ENCODE peak calls at places on chromosomes 5 and 9, in four cellular contexts. I, G, F and T are unnamed samples.

GRCh38 chr5:33472805-33473409 is 32.1 kb downstream of the TARS1 start:
- DNase-seq in I (no peak), G (no peak), F (no peak), T (no peak)

GRCh38 chr5:159921721-159922120 is 5.4 kb downstream of the ADRA1B start:
- DNase-seq in I (no peak), G (no peak), F (no peak), T (no peak)

GRCh38 chr5:179878222-179879002 is 19.8 kb upstream of the MRNIP start:
- DNase-seq in I (no peak), G (no peak), F (no peak), T (no peak)

GRCh38 chr5:172902497-172903472 is 56.4 kb upstream of the RPL26L1 start:
- DNase-seq in I (peak), G (peak), F (peak), T (no peak)

GRCh38 chr5:146441896-146442295 is 5.2 kb upstream of the TCERG1 start:
- DNase-seq in I (no peak), G (no peak), F (no peak), T (no peak)

GRCh38 chr5:172102913-172103629 is 85.0 kb downstream of the STK10 start:
- DNase-seq in I (no peak), G (peak), F (peak), T (no peak)

GRCh38 chr5:55638455-55638854 is 73.7 kb downstream of the SLC38A9 start:
- DNase-seq in I (no peak), G (no peak), F (no peak), T (no peak)

GRCh38 chr9:14238518-14238917 is 75.4 kb downstream of the NFIB start:
- DNase-seq in I (no peak), G (no peak), F (peak), T (no peak)

GRCh38 chr9:86563350-86563749 is 209.1 kb upstream of the TUT7 start:
- DNase-seq in I (no peak), G (peak), F (peak), T (no peak)

GRCh38 chr9:126367646-126368419 is 41.2 kb downstream of the MVB12B start:
- DNase-seq in I (no peak), G (no peak), F (no peak), T (no peak)

GRCh38 chr9:126367139-126367538 is 40.5 kb downstream of the MVB12B start:
- DNase-seq in I (no peak), G (no peak), F (no peak), T (no peak)

GRCh38 chr9:126363847-126364671 is 37.4 kb downstream of the MVB12B start:
- DNase-seq in I (no peak), G (peak), F (no peak), T (no peak)

GRCh38 chr9:126365780-126366179 is 39.2 kb downstream of the MVB12B start:
- DNase-seq in I (no peak), G (no peak), F (no peak), T (no peak)

DNA sequence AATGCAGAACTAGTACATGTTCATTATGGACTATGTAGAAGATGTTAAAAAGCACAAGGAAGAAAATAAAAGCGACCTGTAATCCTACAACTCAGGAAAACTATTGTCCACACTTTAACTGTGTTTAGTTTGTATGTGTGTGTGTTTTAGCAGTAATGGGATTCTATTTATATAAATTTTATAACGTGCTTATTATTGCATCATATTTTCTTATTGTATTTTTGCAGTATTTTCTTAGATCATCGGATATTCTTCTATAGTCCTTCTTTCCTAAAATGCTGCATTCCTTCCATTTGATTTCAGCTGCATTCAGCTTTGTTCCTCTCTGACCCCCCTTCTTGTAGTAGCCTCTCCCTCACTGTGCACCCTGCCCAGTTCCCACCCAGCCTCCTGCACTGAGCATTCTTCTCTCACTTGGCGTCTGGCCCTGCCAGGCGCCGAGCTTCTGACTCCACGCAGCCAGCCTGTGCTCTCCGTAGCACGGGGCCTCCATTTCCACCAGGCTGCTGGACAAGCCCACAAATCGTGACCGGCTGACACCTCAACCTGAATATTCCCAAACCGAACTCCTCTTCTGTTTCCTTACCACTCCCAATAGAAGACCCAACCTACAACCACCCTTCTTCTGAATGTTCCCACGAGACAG is 39.9 kb downstream of the MVB12B start:
- DNase-seq in I (no peak), G (no peak), F (no peak), T (no peak)
- TF ChIP-seq CTCF in I (no peak), G (no peak), F (no peak), T (no peak)

GRCh38 chr9:124214116-124214515 is 43.6 kb upstream of the NEK6 start:
- DNase-seq in I (peak), G (no peak), F (no peak), T (no peak)
- TF ChIP-seq CTCF in I (no peak), G (no peak), F (no peak), T (no peak)

GRCh38 chr9:97992219-97992618 is 9.1 kb downstream of the ANP32B start:
- DNase-seq in I (no peak), G (no peak), F (no peak), T (no peak)

GRCh38 chr9:97987490-97987889 is 4.3 kb downstream of the ANP32B start:
- DNase-seq in I (peak), G (no peak), F (no peak), T (no peak)

GRCh38 chr9:97993000-97993399 is 9.9 kb downstream of the ANP32B start:
- DNase-seq in I (peak), G (no peak), F (no peak), T (no peak)

GRCh38 chr9:97991818-97992217 is 8.7 kb downstream of the ANP32B start:
- DNase-seq in I (no peak), G (no peak), F (no peak), T (no peak)

DNA sequence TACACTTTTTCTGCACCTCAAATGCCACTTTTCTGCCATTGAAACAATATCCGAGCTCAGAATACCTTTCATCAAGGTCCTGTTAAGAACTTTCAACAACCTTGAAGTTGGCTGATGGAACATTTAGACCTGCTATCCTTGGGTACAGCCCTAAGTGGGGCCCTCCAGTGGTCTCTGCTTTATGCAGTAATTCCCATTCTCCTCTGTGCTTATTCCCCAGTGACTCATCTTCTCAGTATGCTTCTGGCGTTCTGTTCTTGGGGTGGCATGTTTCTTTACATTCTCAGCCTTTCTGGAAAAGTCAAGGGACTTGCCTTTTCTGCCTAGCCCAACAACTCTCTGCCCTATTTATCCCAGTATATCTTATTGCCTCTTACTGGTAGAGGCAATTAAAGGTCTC is 7.1 kb downstream of the ANP32B start:
- DNase-seq in I (no peak), G (peak), F (peak), T (no peak)
- TF ChIP-seq CTCF in I (peak), G (peak), F (peak), T (peak)

DNA sequence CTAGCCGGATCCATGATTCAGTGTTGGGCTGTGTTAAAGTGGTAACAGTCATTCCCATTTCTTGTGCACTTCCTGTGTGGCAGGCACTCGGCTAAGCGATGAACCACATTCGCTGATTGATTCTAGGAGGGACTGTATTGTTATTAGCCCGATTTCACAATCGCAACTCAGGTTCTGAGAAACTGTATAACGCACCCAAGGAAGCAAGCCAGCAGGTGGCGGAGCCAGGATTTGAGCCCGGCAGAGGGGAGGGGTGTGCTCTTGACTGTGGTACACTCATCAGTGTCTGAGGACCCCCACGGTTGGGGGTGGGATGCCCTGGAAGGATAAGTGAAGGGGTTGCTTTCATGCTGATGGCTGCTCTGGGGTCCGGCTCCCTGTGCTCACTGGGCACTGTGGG is 34.7 kb downstream of the LRSAM1 start:
- DNase-seq in I (no peak), G (no peak), F (peak), T (no peak)
- TF ChIP-seq CTCF in I (no peak), G (no peak), F (peak), T (no peak)

DNA sequence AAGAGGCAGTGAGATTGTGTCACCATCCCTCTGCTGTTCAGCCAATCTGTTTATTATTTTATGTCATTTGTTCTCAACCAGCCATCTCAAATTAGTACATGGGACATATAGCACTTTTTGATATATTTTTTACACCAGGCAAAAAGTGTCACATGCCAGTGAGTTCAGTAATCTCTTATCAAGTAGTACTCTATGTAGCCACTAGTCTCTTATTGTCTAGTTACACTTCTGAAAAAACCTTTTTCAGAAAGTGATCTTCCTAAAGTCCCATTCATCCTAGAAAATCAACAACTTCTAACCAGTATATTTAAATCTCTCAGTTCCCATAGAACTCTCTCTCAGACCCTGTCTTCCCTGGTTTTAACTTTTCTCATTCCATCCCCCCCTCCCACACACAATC is 321.6 kb downstream of the FBXL17 start:
- DNase-seq in I (no peak), G (no peak), F (no peak), T (no peak)
- TF ChIP-seq CTCF in I (no peak), G (no peak), F (no peak), T (no peak)

DNA sequence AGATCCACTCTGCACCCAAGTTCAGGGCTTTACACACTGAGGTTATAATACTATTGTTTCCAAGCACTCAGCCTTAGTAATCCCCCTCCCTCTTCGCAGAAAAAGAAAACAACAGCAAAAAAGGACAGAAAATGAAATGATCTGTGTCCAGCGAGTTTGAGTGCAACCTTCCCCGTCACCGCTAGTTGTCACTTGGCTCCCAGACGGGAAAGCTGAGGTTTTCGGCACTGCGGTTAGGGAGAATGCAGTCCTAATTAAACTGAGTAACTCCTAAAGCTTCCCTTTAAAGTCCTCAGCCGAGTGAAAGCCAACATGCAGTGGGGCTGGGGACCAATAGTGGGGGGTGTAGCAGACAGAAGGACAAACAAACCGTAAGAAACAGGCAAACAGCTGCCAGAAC is 786 bp downstream of the GLRA1 start:
- DNase-seq in I (no peak), G (no peak), F (peak), T (peak)
- TF ChIP-seq CTCF in I (no peak), G (peak), F (peak), T (no peak)

DNA sequence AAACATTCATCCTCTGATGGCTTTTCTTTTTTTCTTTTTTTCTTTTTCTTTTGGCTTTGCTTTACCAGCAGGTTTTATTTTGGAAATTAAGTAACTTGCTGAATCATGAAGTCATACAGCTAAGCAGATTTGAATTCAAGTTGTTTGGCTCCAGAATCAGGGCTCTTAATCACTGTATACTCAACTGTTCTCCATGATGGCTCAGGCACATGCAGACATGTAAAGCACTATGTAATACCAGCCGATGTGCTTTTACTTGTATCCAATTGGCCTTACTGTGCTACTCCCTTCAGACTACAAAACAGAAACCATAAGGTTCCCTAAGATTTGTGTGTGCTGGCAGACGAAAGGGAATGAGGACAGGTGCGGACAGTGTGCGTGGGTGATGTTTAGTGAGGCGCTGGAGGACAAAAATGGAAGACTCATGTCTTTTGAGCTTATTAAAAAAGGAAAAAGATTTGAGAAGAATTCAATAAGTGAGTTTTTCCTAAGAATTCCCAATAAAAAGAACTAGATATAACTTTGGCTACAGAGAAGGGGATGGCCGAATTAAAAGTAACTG is 44.7 kb upstream of the OTP start:
- DNase-seq in I (no peak), G (peak), F (no peak), T (no peak)
- TF ChIP-seq CTCF in I (no peak), G (no peak), F (no peak), T (no peak)

DNA sequence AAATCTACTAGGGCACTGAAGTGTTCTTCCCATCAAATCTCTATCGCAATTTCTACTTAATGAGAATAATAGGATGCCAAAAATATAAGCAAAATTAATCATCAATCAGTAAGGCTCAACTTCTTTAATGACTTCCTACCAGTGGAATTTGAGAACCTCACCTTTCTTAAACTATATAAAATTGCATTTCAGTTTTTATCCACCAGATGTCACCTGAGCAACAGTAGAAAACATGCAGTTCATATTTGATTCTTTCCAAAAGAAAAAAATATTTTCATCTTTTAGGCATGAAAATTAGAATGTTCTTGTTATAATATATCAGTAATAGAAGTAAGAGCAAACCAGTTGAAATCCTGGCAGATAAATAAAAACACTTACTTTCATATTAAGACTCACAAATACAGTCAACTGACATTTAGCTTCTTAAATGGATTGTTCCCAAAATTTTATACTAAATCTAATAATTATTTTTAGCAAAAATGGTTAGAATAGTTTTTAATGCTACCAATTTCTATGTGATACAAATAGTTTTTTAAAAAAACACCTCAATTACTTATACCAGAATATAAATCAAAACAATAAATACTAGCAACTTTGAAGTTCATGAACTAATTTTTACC is 13.4 kb upstream of the CCDC112 start:
- DNase-seq in I (peak), G (peak), F (peak), T (no peak)
- TF ChIP-seq CTCF in I (peak), G (peak), F (peak), T (peak)

DNA sequence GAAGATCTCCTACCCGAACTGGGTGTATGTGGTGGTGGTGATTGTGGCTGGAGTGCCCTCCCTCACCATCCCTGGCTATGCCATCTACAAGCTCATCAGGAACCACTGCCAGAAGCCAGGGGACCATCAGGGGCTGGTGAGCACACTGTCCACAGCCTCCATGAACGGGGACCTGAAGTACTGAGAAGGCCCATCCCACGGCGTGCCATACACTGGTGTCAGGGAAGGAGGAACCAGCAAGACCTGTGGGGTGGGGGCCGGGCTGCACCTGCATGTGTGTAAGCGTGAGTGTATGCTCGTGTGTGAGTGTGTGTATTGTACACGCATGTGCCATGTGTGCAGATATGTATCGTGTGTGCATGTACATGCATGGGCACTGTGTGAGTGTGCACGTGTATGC is 3.5 kb upstream of the SLC6A18 start:
- DNase-seq in I (no peak), G (no peak), F (no peak), T (no peak)
- TF ChIP-seq CTCF in I (no peak), G (no peak), F (no peak), T (no peak)